ENCODE peak calls at places on chromosomes 7 and 10, in five cellular contexts. V is brain microvascular endothelial cell, O is A549, A is GM13977, J is hepatocyte. M is an unnamed sample.

GRCh38 chr10:123685260-123685659 is 19.1 kb downstream of the GPR26 start:
- DNase-seq in V (no peak), O (no peak), A (no peak), J (no peak), M (no peak)

GRCh38 chr7:55574062-55574717 is 1.9 kb upstream of the VOPP1 start:
- DNase-seq in V (no peak), O (no peak), A (no peak), J (no peak), M (peak)

GRCh38 chr7:36280840-36281812 is 108.5 kb upstream of the ANLN start:
- DNase-seq in V (peak), O (peak), A (no peak), J (peak), M (peak)

GRCh38 chr10:88831709-88832108 is 19.9 kb downstream of the ANKRD22 start:
- DNase-seq in V (no peak), O (no peak), A (no peak), J (no peak), M (no peak)

GRCh38 chr10:4108693-4109092 is 323.7 kb upstream of the KLF6 start:
- DNase-seq in V (no peak), O (no peak), A (no peak), J (no peak), M (no peak)

GRCh38 chr10:72638586-72639440 is 12.9 kb upstream of the MICU1 start:
- DNase-seq in V (no peak), O (peak), A (no peak), J (peak), M (no peak)

GRCh38 chr7:127689194-127689772 is 37.3 kb downstream of the SND1 start:
- DNase-seq in V (no peak), O (no peak), A (no peak), J (no peak), M (no peak)

GRCh38 chr10:50275650-50276235 is 24.4 kb upstream of the ASAH2 start:
- DNase-seq in V (peak), O (peak), A (peak), J (peak), M (peak)

GRCh38 chr7:21253740-21254687 is 173.9 kb upstream of the SP4 start:
- DNase-seq in V (peak), O (peak), A (peak), J (peak), M (peak)

GRCh38 chr7:151079199-151079910 is 1.3 kb downstream of the FASTK start:
- DNase-seq in V (no peak), O (no peak), A (no peak), J (no peak), M (no peak)

GRCh38 chr7:151080522-151081169 is at the start of gene FASTK:
- DNase-seq in V (peak), O (peak), A (peak), J (peak), M (peak)

GRCh38 chr7:151081170-151082101 is 827 bp upstream of the FASTK start:
- DNase-seq in V (no peak), O (no peak), A (no peak), J (peak), M (peak)

GRCh38 chr7:151078233-151079040 is 2.2 kb downstream of the FASTK start:
- DNase-seq in V (no peak), O (no peak), A (no peak), J (peak), M (no peak)

DNA sequence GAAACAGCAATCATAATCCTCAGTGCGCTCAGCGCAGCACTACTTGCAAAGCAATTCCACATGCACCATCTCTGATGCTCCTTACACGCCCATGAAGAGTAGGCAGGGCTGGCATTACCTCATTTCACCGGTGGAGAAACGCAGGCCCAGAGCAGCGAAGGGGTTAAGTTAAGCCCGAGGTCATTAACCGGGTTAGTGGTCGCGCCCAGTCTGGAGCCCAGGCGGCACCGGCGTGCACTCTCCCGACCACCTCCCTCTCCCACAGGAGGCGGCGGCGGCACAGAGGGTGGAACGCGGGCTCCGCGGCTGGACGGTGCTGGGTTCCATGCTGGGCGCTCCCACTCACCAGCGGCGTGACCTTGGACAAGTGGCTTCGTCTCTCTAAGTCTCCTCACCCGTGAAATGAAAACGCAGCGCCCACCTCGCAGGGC is 503 bp downstream of the FASTK start:
- DNase-seq in V (no peak), O (no peak), A (no peak), J (peak), M (peak)
- TF ChIP-seq CTCF in V (no peak), O (no peak), A (no peak), J (no peak), M (no peak)

DNA sequence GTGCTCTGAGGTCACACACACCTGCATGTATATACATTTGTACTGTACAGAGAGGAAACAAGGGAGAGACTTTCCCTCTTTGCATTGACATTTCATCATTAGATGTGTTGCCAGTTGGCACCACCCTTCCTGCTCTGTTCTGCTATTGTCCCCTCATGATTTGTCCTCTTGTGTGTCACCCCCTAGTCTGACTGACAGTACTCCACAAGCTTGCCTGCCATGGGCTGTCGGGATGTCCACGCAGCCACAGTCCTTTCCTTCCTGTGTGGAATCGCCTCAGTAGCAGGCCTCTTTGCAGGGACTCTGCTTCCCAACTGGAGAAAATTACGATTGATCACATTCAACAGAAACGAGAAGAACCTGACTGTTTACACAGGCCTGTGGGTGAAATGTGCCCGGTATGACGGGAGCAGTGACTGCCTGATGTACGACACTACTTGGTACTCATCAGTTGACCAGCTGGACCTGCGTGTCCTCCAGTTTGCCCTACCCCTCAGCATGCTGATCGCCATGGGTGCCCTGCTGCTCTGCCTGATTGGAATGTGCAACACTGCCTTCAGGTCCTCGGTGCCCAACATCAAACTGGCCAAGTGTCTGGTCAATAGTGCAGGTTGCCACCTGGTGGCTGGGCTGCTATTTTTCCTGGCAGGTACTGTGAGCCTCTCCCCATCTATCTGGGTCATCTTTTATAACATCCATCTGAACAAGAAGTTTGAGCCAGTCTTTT is 9.4 kb downstream of the CLDN12 start:
- DNase-seq in V (no peak), O (no peak), A (no peak), J (no peak), M (peak)
- TF ChIP-seq CTCF in V (peak), O (peak), A (peak), J (peak), M (peak)

DNA sequence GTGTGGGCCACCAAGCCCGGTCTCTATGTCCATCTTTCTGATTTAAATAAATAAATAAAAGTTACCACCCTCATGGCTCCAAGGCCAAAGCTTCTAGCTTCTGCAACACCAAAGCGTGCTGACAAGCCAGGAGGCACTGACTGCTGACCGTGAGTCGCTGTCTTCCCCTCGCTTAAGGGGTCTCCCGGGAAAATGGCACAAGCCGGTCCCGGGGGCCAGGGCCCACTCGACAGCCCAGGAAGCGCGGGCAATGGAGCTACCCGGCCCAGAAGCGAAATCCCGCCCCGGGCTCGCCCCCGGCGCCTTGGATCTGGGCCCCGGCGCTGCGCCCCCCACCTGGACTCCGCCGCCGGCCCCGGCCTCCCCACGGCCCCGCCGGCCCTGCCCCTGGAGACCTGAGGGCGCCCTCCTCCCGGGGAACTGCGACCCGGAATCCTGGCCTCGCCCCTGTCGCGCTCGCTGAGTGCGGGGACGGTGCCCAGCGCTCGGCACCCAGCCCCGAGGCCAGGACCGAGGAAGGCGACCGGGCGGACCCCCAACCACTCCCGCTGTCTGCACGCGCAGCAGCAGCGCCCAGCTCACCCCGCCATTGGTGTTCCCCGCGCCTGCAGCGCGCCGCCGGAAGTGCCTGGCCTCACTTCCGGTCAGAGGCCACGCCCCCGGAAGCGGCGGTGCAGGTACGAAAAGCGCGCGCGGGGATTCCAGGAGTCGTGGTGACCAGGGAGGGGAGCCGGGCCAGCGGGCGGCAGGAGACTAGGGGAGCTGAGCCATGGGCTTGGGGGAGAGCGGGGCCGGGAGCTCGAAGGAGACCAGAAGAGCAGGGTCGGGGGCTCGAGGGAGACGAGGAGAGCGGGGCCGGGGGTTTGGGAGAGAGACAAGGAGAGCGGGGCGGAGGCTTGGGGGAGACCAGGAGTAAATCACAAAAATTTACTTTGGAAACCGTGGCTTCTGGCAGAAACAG is at the start of the genes MRM2 and NUDT1:
- DNase-seq in V (peak), O (peak), A (peak), J (peak), M (peak)
- TF ChIP-seq CTCF in V (no peak), O (no peak), A (no peak), J (no peak), M (no peak)

GRCh38 chr7:92159-92767 is 100.1 kb upstream of the FAM20C start:
- DNase-seq in V (no peak), O (no peak), A (no peak), J (no peak), M (no peak)
- TF ChIP-seq CTCF in V (no peak), O (no peak), A (no peak), J (no peak), M (no peak)

GRCh38 chr7:138907849-138908248 is 73.3 kb downstream of the KIAA1549 start:
- DNase-seq in V (no peak), O (no peak), A (no peak), J (no peak), M (no peak)
- TF ChIP-seq CTCF in V (no peak), O (no peak), A (no peak), J (no peak), M (no peak)

DNA sequence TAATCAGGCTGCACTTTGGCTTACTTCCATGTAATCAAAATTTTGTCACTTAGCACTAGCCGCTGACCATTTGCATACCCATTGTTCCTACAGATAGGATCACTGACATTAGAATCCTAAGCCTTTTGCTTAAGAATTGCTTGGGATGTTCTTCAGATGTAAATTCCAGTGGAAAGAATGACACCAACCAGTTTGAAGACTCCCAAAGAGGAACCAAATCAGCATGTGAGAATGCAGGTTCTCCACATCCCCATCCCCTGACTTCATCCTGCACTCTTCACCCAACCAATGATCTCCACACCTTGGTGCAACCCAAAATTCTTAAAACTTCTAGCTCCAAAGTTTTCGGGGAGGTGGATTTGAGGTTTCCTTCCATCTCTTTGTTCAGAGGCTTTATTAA is 345.6 kb downstream of the GPAM start:
- DNase-seq in V (no peak), O (no peak), A (no peak), J (no peak), M (no peak)
- TF ChIP-seq CTCF in V (no peak), O (no peak), A (no peak), J (no peak), M (no peak)

GRCh38 chr10:76034236-76035009 is 603.0 kb downstream of the LRMDA start:
- DNase-seq in V (no peak), O (no peak), A (no peak), J (no peak), M (no peak)

GRCh38 chr10:76031769-76032441 is 600.5 kb downstream of the LRMDA start:
- DNase-seq in V (no peak), O (no peak), A (no peak), J (no peak), M (no peak)

GRCh38 chr10:76035010-76035727 is 603.7 kb downstream of the LRMDA start:
- DNase-seq in V (no peak), O (no peak), A (no peak), J (no peak), M (no peak)

GRCh38 chr10:76032442-76033039 is 601.1 kb downstream of the LRMDA start:
- DNase-seq in V (no peak), O (no peak), A (no peak), J (no peak), M (no peak)

GRCh38 chr10:76033457-76034196 is 602.2 kb downstream of the LRMDA start:
- DNase-seq in V (peak), O (peak), A (no peak), J (peak), M (no peak)
- TF ChIP-seq CTCF in V (peak), O (no peak), A (no peak), J (peak), M (no peak)